ENCODE peak calls at places on chromosomes 12 and 14, in four cellular contexts. One of them, this sample, is unnamed.
A peak's percentile ranks its signal among the peaks of the same experiment; 100 is the strongest.

GRCh38 chr12:113461666-113462065 is 10.0 kb downstream of the LHX5 start:
- DNase-seq in ELR: peak; percentile 58
- DNase-seq in NCI-H2171 treated with DMSO at 0.1 percent for 48 hours: peak; percentile 12
- DNase-seq in activated CD4-positive, CD25-positive, alpha-beta regulatory T cell: no peak
- DNase-seq in this sample: no peak

GRCh38 chr14:37678916-37679315 is 83.5 kb downstream of the TTC6 start:
- DNase-seq in ELR: peak; percentile 40
- DNase-seq in NCI-H2171 treated with DMSO at 0.1 percent for 48 hours: no peak
- DNase-seq in activated CD4-positive, CD25-positive, alpha-beta regulatory T cell: no peak
- DNase-seq in this sample: no peak

GRCh38 chr14:57982802-57983201 is 116.9 kb upstream of the SLC35F4 start:
- DNase-seq in ELR: no peak
- DNase-seq in NCI-H2171 treated with DMSO at 0.1 percent for 48 hours: peak; percentile 99
- DNase-seq in activated CD4-positive, CD25-positive, alpha-beta regulatory T cell: no peak
- DNase-seq in this sample: no peak

GRCh38 chr14:74952697-74953484 is 2.5 kb downstream of the PGF start:
- DNase-seq in ELR: no peak
- DNase-seq in NCI-H2171 treated with DMSO at 0.1 percent for 48 hours: peak; percentile 84
- DNase-seq in activated CD4-positive, CD25-positive, alpha-beta regulatory T cell: no peak
- DNase-seq in this sample: no peak

GRCh38 chr12:109165599-109165998 is 49.2 kb downstream of the ACACB start:
- DNase-seq in ELR: peak; percentile 50
- DNase-seq in NCI-H2171 treated with DMSO at 0.1 percent for 48 hours: no peak
- DNase-seq in activated CD4-positive, CD25-positive, alpha-beta regulatory T cell: no peak
- DNase-seq in this sample: no peak

GRCh38 chr12:117836476-117836875 is 132.3 kb downstream of the KSR2 start:
- DNase-seq in ELR: no peak
- DNase-seq in NCI-H2171 treated with DMSO at 0.1 percent for 48 hours: no peak
- DNase-seq in activated CD4-positive, CD25-positive, alpha-beta regulatory T cell: no peak
- DNase-seq in this sample: no peak

GRCh38 chr12:9794484-9795063 is 32.7 kb upstream of the KLRF1 start:
- DNase-seq in ELR: no peak
- DNase-seq in NCI-H2171 treated with DMSO at 0.1 percent for 48 hours: no peak
- DNase-seq in activated CD4-positive, CD25-positive, alpha-beta regulatory T cell: no peak
- DNase-seq in this sample: no peak

GRCh38 chr14:89466460-89466859 is 49.4 kb upstream of the FOXN3 start:
- DNase-seq in ELR: no peak
- DNase-seq in NCI-H2171 treated with DMSO at 0.1 percent for 48 hours: no peak
- DNase-seq in activated CD4-positive, CD25-positive, alpha-beta regulatory T cell: no peak
- DNase-seq in this sample: no peak

GRCh38 chr14:53306267-53306721 is 153.2 kb upstream of the DDHD1 start:
- DNase-seq in ELR: peak; percentile 59
- DNase-seq in NCI-H2171 treated with DMSO at 0.1 percent for 48 hours: peak; percentile 64
- DNase-seq in activated CD4-positive, CD25-positive, alpha-beta regulatory T cell: peak; percentile 2
- DNase-seq in this sample: no peak

GRCh38 chr14:92135269-92135668 is 13.5 kb downstream of the CPSF2 start:
- DNase-seq in ELR: peak; percentile 63
- DNase-seq in NCI-H2171 treated with DMSO at 0.1 percent for 48 hours: peak; percentile 76
- DNase-seq in activated CD4-positive, CD25-positive, alpha-beta regulatory T cell: no peak
- DNase-seq in this sample: no peak

GRCh38 chr14:70265422-70265821 is 76.7 kb upstream of the SLC8A3 start:
- DNase-seq in ELR: no peak
- DNase-seq in NCI-H2171 treated with DMSO at 0.1 percent for 48 hours: no peak
- DNase-seq in activated CD4-positive, CD25-positive, alpha-beta regulatory T cell: no peak
- DNase-seq in this sample: no peak

GRCh38 chr14:67567654-67568053 is 32.4 kb downstream of the PIGH start:
- DNase-seq in ELR: no peak
- DNase-seq in NCI-H2171 treated with DMSO at 0.1 percent for 48 hours: no peak
- DNase-seq in activated CD4-positive, CD25-positive, alpha-beta regulatory T cell: no peak
- DNase-seq in this sample: no peak

GRCh38 chr12:979355-979754 is 11.7 kb upstream of the ERC1 start:
- DNase-seq in ELR: no peak
- DNase-seq in NCI-H2171 treated with DMSO at 0.1 percent for 48 hours: no peak
- DNase-seq in activated CD4-positive, CD25-positive, alpha-beta regulatory T cell: no peak
- DNase-seq in this sample: no peak

GRCh38 chr14:64293976-64294671 is at the start of gene ESR2:
- DNase-seq in ELR: peak; percentile 32
- DNase-seq in NCI-H2171 treated with DMSO at 0.1 percent for 48 hours: peak; percentile 69
- DNase-seq in activated CD4-positive, CD25-positive, alpha-beta regulatory T cell: no peak
- DNase-seq in this sample: peak; percentile 60

GRCh38 chr12:49126852-49127763 is 4.1 kb downstream of the TUBA1B start:
- DNase-seq in ELR: peak; percentile 43
- DNase-seq in NCI-H2171 treated with DMSO at 0.1 percent for 48 hours: peak; percentile 48
- DNase-seq in activated CD4-positive, CD25-positive, alpha-beta regulatory T cell: no peak
- DNase-seq in this sample: no peak

GRCh38 chr12:114001731-114002340 is 35.7 kb upstream of the RBM19 start:
- DNase-seq in ELR: no peak
- DNase-seq in NCI-H2171 treated with DMSO at 0.1 percent for 48 hours: no peak
- DNase-seq in activated CD4-positive, CD25-positive, alpha-beta regulatory T cell: no peak
- DNase-seq in this sample: no peak

GRCh38 chr12:5567021-5567744 is 135.3 kb downstream of the NTF3 start:
- DNase-seq in ELR: no peak
- DNase-seq in NCI-H2171 treated with DMSO at 0.1 percent for 48 hours: no peak
- DNase-seq in activated CD4-positive, CD25-positive, alpha-beta regulatory T cell: no peak
- DNase-seq in this sample: no peak

GRCh38 chr12:57736743-57737466 is 1.6 kb downstream of the AGAP2 start:
- DNase-seq in ELR: no peak
- DNase-seq in NCI-H2171 treated with DMSO at 0.1 percent for 48 hours: peak; percentile 32
- DNase-seq in activated CD4-positive, CD25-positive, alpha-beta regulatory T cell: no peak
- DNase-seq in this sample: no peak

GRCh38 chr14:90300649-90301048 is 31.1 kb downstream of the NRDE2 start:
- DNase-seq in ELR: peak; percentile 23
- DNase-seq in NCI-H2171 treated with DMSO at 0.1 percent for 48 hours: no peak
- DNase-seq in activated CD4-positive, CD25-positive, alpha-beta regulatory T cell: no peak
- DNase-seq in this sample: no peak

GRCh38 chr14:92644601-92645515 is 103.6 kb downstream of the LGMN start:
- DNase-seq in ELR: peak; percentile 37
- DNase-seq in NCI-H2171 treated with DMSO at 0.1 percent for 48 hours: no peak
- DNase-seq in activated CD4-positive, CD25-positive, alpha-beta regulatory T cell: no peak
- DNase-seq in this sample: no peak

GRCh38 chr12:6090786-6091185 is 33.7 kb downstream of the VWF start:
- DNase-seq in ELR: no peak
- DNase-seq in NCI-H2171 treated with DMSO at 0.1 percent for 48 hours: no peak
- DNase-seq in activated CD4-positive, CD25-positive, alpha-beta regulatory T cell: no peak
- DNase-seq in this sample: no peak

GRCh38 chr12:111355181-111355925 is 13.5 kb downstream of the PHETA1 start:
- DNase-seq in ELR: no peak
- DNase-seq in NCI-H2171 treated with DMSO at 0.1 percent for 48 hours: no peak
- DNase-seq in activated CD4-positive, CD25-positive, alpha-beta regulatory T cell: no peak
- DNase-seq in this sample: peak; percentile 47

GRCh38 chr14:74438351-74438915 is 12.4 kb upstream of the SYNDIG1L start:
- DNase-seq in ELR: no peak
- DNase-seq in NCI-H2171 treated with DMSO at 0.1 percent for 48 hours: no peak
- DNase-seq in activated CD4-positive, CD25-positive, alpha-beta regulatory T cell: no peak
- DNase-seq in this sample: no peak

GRCh38 chr14:104800600-104801283 is at the start of gene ZBTB42:
- DNase-seq in ELR: peak; percentile 72
- DNase-seq in NCI-H2171 treated with DMSO at 0.1 percent for 48 hours: peak; percentile 45
- DNase-seq in activated CD4-positive, CD25-positive, alpha-beta regulatory T cell: no peak
- DNase-seq in this sample: no peak

GRCh38 chr12:109723311-109723791 is 9.7 kb downstream of the FAM222A start:
- DNase-seq in ELR: no peak
- DNase-seq in NCI-H2171 treated with DMSO at 0.1 percent for 48 hours: no peak
- DNase-seq in activated CD4-positive, CD25-positive, alpha-beta regulatory T cell: no peak
- DNase-seq in this sample: no peak

GRCh38 chr12:126385785-126386184 is 1320.5 kb downstream of the AACS start:
- DNase-seq in ELR: no peak
- DNase-seq in NCI-H2171 treated with DMSO at 0.1 percent for 48 hours: no peak
- DNase-seq in activated CD4-positive, CD25-positive, alpha-beta regulatory T cell: no peak
- DNase-seq in this sample: no peak

GRCh38 chr14:51006781-51007211 is 62.5 kb upstream of the PYGL start:
- DNase-seq in ELR: peak; percentile 45
- DNase-seq in NCI-H2171 treated with DMSO at 0.1 percent for 48 hours: peak; percentile 55
- DNase-seq in activated CD4-positive, CD25-positive, alpha-beta regulatory T cell: no peak
- DNase-seq in this sample: no peak

GRCh38 chr12:70264067-70264867 is 21.0 kb downstream of the CNOT2 start:
- DNase-seq in ELR: no peak
- DNase-seq in NCI-H2171 treated with DMSO at 0.1 percent for 48 hours: no peak
- DNase-seq in activated CD4-positive, CD25-positive, alpha-beta regulatory T cell: no peak
- DNase-seq in this sample: no peak

GRCh38 chr12:10363922-10364838 is 25.7 kb downstream of the KLRK1 start:
- DNase-seq in ELR: peak; percentile 54
- DNase-seq in NCI-H2171 treated with DMSO at 0.1 percent for 48 hours: no peak
- DNase-seq in activated CD4-positive, CD25-positive, alpha-beta regulatory T cell: no peak
- DNase-seq in this sample: peak; percentile 43

GRCh38 chr12:117724545-117724944 is 244.2 kb downstream of the KSR2 start:
- DNase-seq in ELR: no peak
- DNase-seq in NCI-H2171 treated with DMSO at 0.1 percent for 48 hours: no peak
- DNase-seq in activated CD4-positive, CD25-positive, alpha-beta regulatory T cell: no peak
- DNase-seq in this sample: no peak

GRCh38 chr14:102911541-102911951 is 10.9 kb upstream of the AMN start:
- DNase-seq in ELR: no peak
- DNase-seq in NCI-H2171 treated with DMSO at 0.1 percent for 48 hours: no peak
- DNase-seq in activated CD4-positive, CD25-positive, alpha-beta regulatory T cell: no peak
- DNase-seq in this sample: no peak